ENCODE peak calls at places on chromosomes 12 and 14, in seven cellular contexts. A is RWPE1, B is osteocyte, F is AG08396, H is substantia nigra, C is NCI-H2029, S is NCI-H146. I is an unnamed sample.

GRCh38 chr14:52885230-52885629 is 65.6 kb downstream of the FERMT2 start:
- DNase-seq in C (no peak), H (no peak), F (peak), S (no peak), A (no peak), B (no peak), I (no peak)

GRCh38 chr14:25150934-25151790 is 101.2 kb upstream of the STXBP6 start:
- DNase-seq in H (no peak), B (no peak), C (peak), S (peak), A (peak), F (peak), I (no peak)

GRCh38 chr14:36771256-36771655 is 109.6 kb downstream of the PAX9 start:
- DNase-seq in B (no peak), H (no peak), S (peak), C (peak), A (no peak), F (no peak), I (no peak)

GRCh38 chr12:127459687-127460086 is 807.3 kb upstream of the TMEM132C start:
- DNase-seq in A (no peak), B (no peak), S (no peak), C (no peak), H (no peak), F (no peak), I (no peak)

GRCh38 chr12:8508912-8509841 is 4.1 kb upstream of the CLEC4D start:
- DNase-seq in A (no peak), F (no peak), H (no peak), B (no peak), C (no peak), S (no peak), I (no peak)

GRCh38 chr14:99164712-99165111 is 107.3 kb downstream of the BCL11B start:
- DNase-seq in A (no peak), F (no peak), C (peak), B (no peak), H (no peak), S (no peak), I (no peak)

GRCh38 chr12:121514184-121514742 is 66.6 kb downstream of the KDM2B start:
- DNase-seq in H (no peak), S (no peak), B (no peak), C (no peak), A (no peak), F (no peak), I (no peak)

GRCh38 chr12:58916153-58916709 is 4.1 kb downstream of the LRIG3 start:
- DNase-seq in H (no peak), S (no peak), F (no peak), B (no peak), C (no peak), A (no peak), I (no peak)

GRCh38 chr12:24709201-24709600 is 239.7 kb downstream of the BCAT1 start:
- DNase-seq in F (no peak), C (no peak), S (no peak), H (no peak), A (no peak), B (no peak), I (no peak)

GRCh38 chr14:71050227-71050823 is 143.1 kb downstream of the PCNX1 start:
- DNase-seq in S (no peak), F (no peak), A (peak), B (no peak), H (no peak), C (no peak), I (no peak)

GRCh38 chr12:58920102-58920955 is at the start of gene LRIG3:
- DNase-seq in C (peak), B (peak), S (peak), F (peak), A (peak), H (peak), I (peak)

GRCh38 chr14:89507926-89508460 is 91.0 kb upstream of the FOXN3 start:
- DNase-seq in C (no peak), H (no peak), B (peak), A (peak), F (no peak), S (no peak), I (no peak)

GRCh38 chr12:12016284-12017100 is 54.2 kb upstream of the BCL2L14 start:
- DNase-seq in H (no peak), B (no peak), A (no peak), S (no peak), F (no peak), C (no peak), I (no peak)

GRCh38 chr12:13365782-13366366 is 169.3 kb downstream of the EMP1 start:
- DNase-seq in A (no peak), H (no peak), S (no peak), F (no peak), B (no peak), C (no peak), I (peak)

GRCh38 chr12:54371328-54372112 is 7.2 kb upstream of the GPR84 start:
- DNase-seq in C (peak), H (no peak), F (no peak), S (no peak), A (no peak), B (no peak), I (no peak)

GRCh38 chr12:93572712-93573551 is 457 bp downstream of the SOCS2 start:
- DNase-seq in F (peak), B (no peak), C (no peak), A (no peak), H (no peak), S (peak), I (no peak)

GRCh38 chr14:95452890-95453712 is 63.3 kb downstream of the SYNE3 start:
- DNase-seq in C (no peak), B (no peak), F (no peak), S (no peak), A (no peak), H (no peak), I (no peak)

GRCh38 chr12:31745242-31745641 is 16.4 kb upstream of the AMN1 start:
- DNase-seq in S (no peak), A (no peak), F (no peak), H (no peak), B (no peak), C (no peak), I (no peak)

GRCh38 chr14:24179961-24180726 is 8.3 kb downstream of the REC8 start:
- DNase-seq in F (peak), S (no peak), C (peak), H (peak), B (no peak), A (no peak), I (no peak)

GRCh38 chr12:105031061-105031807 is 45.1 kb downstream of the NOPCHAP1 start:
- DNase-seq in H (no peak), A (no peak), S (no peak), B (no peak), C (no peak), F (no peak), I (no peak)

GRCh38 chr14:38209572-38210159 is 2.0 kb downstream of the SSTR1 start:
- DNase-seq in A (no peak), S (no peak), F (no peak), H (no peak), C (no peak), B (no peak), I (no peak)

GRCh38 chr12:62720661-62721330 is 214.2 kb downstream of the PPM1H start:
- DNase-seq in F (peak), A (no peak), H (peak), B (no peak), S (peak), C (peak), I (no peak)

GRCh38 chr12:118103231-118103600 is 595 bp downstream of the VSIG10 start:
- DNase-seq in F (peak), C (no peak), B (no peak), A (peak), H (no peak), S (peak), I (no peak)

GRCh38 chr12:128994869-128995268 is 141.6 kb downstream of the GLT1D1 start:
- DNase-seq in A (no peak), C (peak), B (no peak), F (no peak), H (no peak), S (peak), I (no peak)

GRCh38 chr14:25049127-25049558 is 804 bp downstream of the STXBP6 start:
- DNase-seq in B (no peak), H (peak), S (no peak), C (no peak), F (no peak), A (no peak), I (no peak)

GRCh38 chr14:60242420-60242819 is 6.6 kb upstream of the PPM1A start:
- DNase-seq in C (no peak), S (no peak), B (no peak), A (no peak), F (no peak), H (no peak), I (no peak)

GRCh38 chr14:63875311-63875710 is 22.5 kb downstream of the SYNE2 start:
- DNase-seq in S (no peak), F (no peak), A (no peak), C (no peak), B (no peak), H (no peak), I (no peak)

GRCh38 chr14:58863576-58864345 is 226.0 kb downstream of the DACT1 start:
- DNase-seq in F (no peak), A (no peak), C (no peak), H (no peak), S (no peak), B (no peak), I (no peak)

I was measured in esophagus muscularis mucosa.